ENCODE peak calls at places on chromosome 1, in seven cellular contexts. P is naive thymus-derived CD4-positive, alpha-beta T cell; X is uterus; L is IMR-90; Y is GM23248; Z is heart left ventricle; H is thoracic aorta. W is an unnamed sample.
A peak's percentile ranks its signal among the peaks of the same experiment; 100 is the strongest.

GRCh38 chr1:110119843-110120242 is 7.6 kb downstream of the UBL4B start:
- DNase-seq in P (no peak), X (no peak), L (no peak), Y (peak; percentile 18), Z (peak; percentile 40), H (no peak), W (peak; percentile 13)

GRCh38 chr1:200905411-200906052 is 10.8 kb downstream of the INAVA start:
- DNase-seq in P (no peak), X (no peak), L (no peak), Y (peak; percentile 20), Z (no peak), H (no peak), W (no peak)

GRCh38 chr1:207698822-207699483 is 52.9 kb upstream of the CD46 start:
- DNase-seq in P (peak; percentile 29), X (peak; percentile 30), L (peak; percentile 56), Y (peak; percentile 79), Z (peak; percentile 40), H (no peak), W (peak; percentile 42)

GRCh38 chr1:239456788-239457187 is 70.4 kb downstream of the CHRM3 start:
- DNase-seq in P (no peak), X (no peak), L (no peak), Y (no peak), Z (no peak), H (no peak), W (no peak)

GRCh38 chr1:1134300-1134961 is 18.5 kb upstream of the C1orf159 start:
- DNase-seq in P (no peak), X (no peak), L (no peak), Y (no peak), Z (no peak), H (no peak), W (no peak)

GRCh38 chr1:220810179-220810653 is 23.5 kb downstream of the MTARC1 start:
- DNase-seq in P (peak; percentile 68), X (peak; percentile 76), L (peak; percentile 78), Y (peak; percentile 90), Z (peak; percentile 88), H (peak; percentile 57), W (peak; percentile 73)

GRCh38 chr1:17189632-17190525 is 15.0 kb upstream of the PADI1 start:
- DNase-seq in P (no peak), X (no peak), L (peak; percentile 92), Y (peak; percentile 98), Z (no peak), H (no peak), W (no peak)

GRCh38 chr1:100955322-100955721 is 59.4 kb downstream of the SLC30A7 start:
- DNase-seq in P (no peak), X (no peak), L (peak; percentile 92), Y (peak; percentile 94), Z (no peak), H (no peak), W (no peak)

GRCh38 chr1:192147626-192148025 is 10.6 kb upstream of the RGS18 start:
- DNase-seq in P (no peak), X (no peak), L (peak; percentile 43), Y (no peak), Z (no peak), H (no peak), W (no peak)

GRCh38 chr1:192186197-192186596 is 27.9 kb downstream of the RGS18 start:
- DNase-seq in P (no peak), X (no peak), L (peak; percentile 9), Y (no peak), Z (no peak), H (no peak), W (no peak)

GRCh38 chr1:232249834-232250233 is 380.1 kb downstream of the SIPA1L2 start:
- DNase-seq in P (no peak), X (no peak), L (no peak), Y (no peak), Z (no peak), H (no peak), W (no peak)

GRCh38 chr1:27519341-27520258 is 29.6 kb upstream of the WASF2 start:
- DNase-seq in P (no peak), X (no peak), L (no peak), Y (no peak), Z (peak; percentile 81), H (no peak), W (peak; percentile 36)

GRCh38 chr1:50084389-50084788 is 24.3 kb upstream of the ELAVL4 start:
- DNase-seq in P (no peak), X (no peak), L (no peak), Y (no peak), Z (no peak), H (no peak), W (no peak)

GRCh38 chr1:50077273-50077672 is 31.4 kb upstream of the ELAVL4 start:
- DNase-seq in P (no peak), X (no peak), L (no peak), Y (no peak), Z (no peak), H (no peak), W (no peak)

DNA sequence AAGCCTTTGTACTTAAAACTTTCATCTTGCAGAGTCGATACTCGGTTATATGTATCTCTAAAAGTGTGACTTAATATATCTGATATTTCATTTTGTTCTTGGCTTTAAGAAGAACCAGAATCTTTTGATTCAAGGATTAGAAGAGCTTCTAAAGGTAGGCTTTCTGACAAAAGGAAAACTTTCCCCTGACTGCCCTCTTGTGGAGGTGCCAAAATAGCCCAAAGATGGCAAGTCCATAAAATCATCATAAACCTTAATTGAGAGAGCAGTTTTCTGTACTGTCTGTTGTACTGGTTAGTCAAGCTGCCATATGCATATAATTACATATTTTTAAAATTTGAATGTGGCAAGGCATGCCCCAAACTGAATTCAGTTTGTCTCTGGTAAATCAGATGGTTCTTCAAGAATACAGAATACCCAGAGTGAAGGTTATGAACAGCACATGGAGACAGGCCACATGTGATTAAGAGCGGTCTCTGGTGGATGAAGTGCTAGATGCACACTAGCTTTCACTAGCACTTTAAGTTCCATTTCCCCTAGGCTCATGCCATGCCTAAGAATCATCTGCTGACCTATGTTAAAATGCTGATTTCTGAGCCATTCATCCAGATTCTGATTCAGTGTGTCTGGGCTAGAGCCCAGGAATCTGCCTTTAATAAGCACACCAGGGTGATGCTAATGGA is 27.7 kb upstream of the ELAVL4 start:
- DNase-seq in P (no peak), X (no peak), L (no peak), Y (peak; percentile 7), Z (no peak), H (no peak), W (no peak)
- H3K36me3 ChIP-seq in P (no peaks in the 10 kb centered on the region), X (no peaks in the 10 kb centered on the region), L (no peaks in the 10 kb centered on the region), Y (no peaks in the 10 kb centered on the region), Z (no peaks in the 10 kb centered on the region), H (no peaks in the 10 kb centered on the region), W (no peaks in the 10 kb centered on the region)

GRCh38 chr1:42777860-42778259 is 6.9 kb upstream of the TMEM269 start:
- DNase-seq in P (peak; percentile 25), X (no peak), L (peak; percentile 46), Y (peak; percentile 65), Z (no peak), H (no peak), W (no peak)

GRCh38 chr1:42773420-42773819 is 6.4 kb downstream of the C1orf50 start:
- DNase-seq in P (no peak), X (no peak), L (no peak), Y (no peak), Z (no peak), H (no peak), W (no peak)

GRCh38 chr1:42774928-42775549 is 8.0 kb downstream of the C1orf50 start:
- DNase-seq in P (no peak), X (no peak), L (peak; percentile 6), Y (no peak), Z (no peak), H (no peak), W (no peak)

GRCh38 chr1:42779725-42780124 is 5.1 kb upstream of the TMEM269 start:
- DNase-seq in P (no peak), X (no peak), L (no peak), Y (no peak), Z (no peak), H (no peak), W (no peak)

DNA sequence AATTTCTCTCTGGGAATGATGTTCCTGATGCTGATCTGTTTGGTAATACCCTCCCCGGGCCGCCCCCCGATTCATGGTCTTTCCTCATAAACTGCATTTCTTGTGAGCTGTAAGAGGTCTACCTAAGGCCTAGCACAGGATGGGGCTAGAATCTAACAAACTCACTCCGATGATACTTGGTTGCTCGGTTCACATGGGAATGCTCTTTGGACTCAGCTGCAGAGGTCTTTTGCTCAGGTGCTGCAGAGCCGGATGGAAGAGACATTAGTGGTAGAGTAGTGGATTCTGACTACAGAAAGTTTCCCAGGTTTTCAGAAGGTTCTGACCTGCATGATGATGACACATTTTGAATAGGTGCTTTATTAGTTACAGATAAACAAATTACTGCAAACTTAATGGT is 8.3 kb upstream of the TMEM269 start:
- DNase-seq in P (no peak), X (no peak), L (no peak), Y (no peak), Z (no peak), H (no peak), W (no peak)
- H3K36me3 ChIP-seq in P (peaks cover 68% of the 10 kb centered on the region), X (no peaks in the 10 kb centered on the region), L (peaks cover 22% of the 10 kb centered on the region), Y (peaks cover 19% of the 10 kb centered on the region), Z (peaks cover 73% of the 10 kb centered on the region), H (peaks cover 29% of the 10 kb centered on the region), W (no peaks in the 10 kb centered on the region)

GRCh38 chr1:174289644-174290310 is 130.5 kb downstream of the RABGAP1L start:
- DNase-seq in P (no peak), X (no peak), L (no peak), Y (no peak), Z (peak; percentile 66), H (no peak), W (no peak)
- H3K36me3 ChIP-seq in P (peaks cover 27% of the 10 kb centered on the region), X (no peaks in the 10 kb centered on the region), L (no peaks in the 10 kb centered on the region), Y (peaks cover 6% of the 10 kb centered on the region), Z (peaks cover 7% of the 10 kb centered on the region), H (peaks cover 4% of the 10 kb centered on the region), W (no peaks in the 10 kb centered on the region)

GRCh38 chr1:180970333-180971079 is 52.2 kb downstream of the STX6 start:
- DNase-seq in P (no peak), X (no peak), L (no peak), Y (no peak), Z (no peak), H (no peak), W (no peak)
- H3K36me3 ChIP-seq in P (peaks cover 60% of the 10 kb centered on the region), X (no peaks in the 10 kb centered on the region), L (peaks cover 30% of the 10 kb centered on the region), Y (peaks cover 15% of the 10 kb centered on the region), Z (peaks cover 30% of the 10 kb centered on the region), H (peaks cover 16% of the 10 kb centered on the region), W (peaks cover under 1% of the 10 kb centered on the region)

GRCh38 chr1:47257224-47257623 is 25.2 kb upstream of the TAL1 start:
- DNase-seq in P (no peak), X (no peak), L (no peak), Y (no peak), Z (no peak), H (no peak), W (no peak)
- H3K36me3 ChIP-seq in P (no peaks in the 10 kb centered on the region), X (no peaks in the 10 kb centered on the region), L (peaks cover 2% of the 10 kb centered on the region), Y (peaks cover 8% of the 10 kb centered on the region), Z (no peaks in the 10 kb centered on the region), H (no peaks in the 10 kb centered on the region), W (no peaks in the 10 kb centered on the region)

GRCh38 chr1:19166066-19166465 is 44.0 kb downstream of the UBR4 start:
- DNase-seq in P (no peak), X (no peak), L (no peak), Y (no peak), Z (no peak), H (no peak), W (no peak)
- H3K36me3 ChIP-seq in P (peaks cover 100% of the 10 kb centered on the region), X (no peaks in the 10 kb centered on the region), L (peaks cover 61% of the 10 kb centered on the region), Y (peaks cover 93% of the 10 kb centered on the region), Z (peaks cover 100% of the 10 kb centered on the region), H (peaks cover 92% of the 10 kb centered on the region), W (no peaks in the 10 kb centered on the region)

GRCh38 chr1:32948082-32948722 is 16.4 kb downstream of the RNF19B start:
- DNase-seq in P (no peak), X (no peak), L (no peak), Y (no peak), Z (no peak), H (no peak), W (no peak)
- H3K36me3 ChIP-seq in P (peaks cover 43% of the 10 kb centered on the region), X (no peaks in the 10 kb centered on the region), L (peaks cover 15% of the 10 kb centered on the region), Y (peaks cover 26% of the 10 kb centered on the region), Z (peaks cover 53% of the 10 kb centered on the region), H (peaks cover 8% of the 10 kb centered on the region), W (no peaks in the 10 kb centered on the region)

W was measured in transverse colon.